ENCODE peak calls at places on chromosomes 1 and 21, in eight cellular contexts. G is GM06990, T is kidney, L is progenitor cell of endocrine pancreas, F is AG04450, R is GM10248, K is DND-41, B is esophagus squamous epithelium. M is an unnamed sample.

GRCh38 chr1:5733596-5733995 is 258.6 kb downstream of the NPHP4 start:
- DNase-seq in F (no peak), K (no peak), G (no peak), R (no peak), L (no peak), B (no peak), T (peak), M (no peak)

GRCh38 chr21:44871576-44872265 is 1.8 kb downstream of the PTTG1IP start:
- DNase-seq in B (no peak), R (no peak), T (peak), F (no peak), G (no peak), K (no peak), L (no peak), M (no peak)

GRCh38 chr1:198660341-198661056 is 21.7 kb downstream of the PTPRC start:
- DNase-seq in K (no peak), G (peak), R (no peak), L (no peak), B (no peak), T (no peak), F (no peak), M (peak)

GRCh38 chr1:94209425-94209824 is 28.0 kb downstream of the ARHGAP29 start:
- DNase-seq in G (no peak), T (no peak), L (no peak), B (no peak), R (no peak), K (no peak), F (no peak), M (no peak)

GRCh38 chr1:152190589-152190988 is 31.6 kb upstream of the RPTN start:
- DNase-seq in B (no peak), L (no peak), G (no peak), K (no peak), R (no peak), F (no peak), T (no peak), M (no peak)

GRCh38 chr21:28229811-28230210 is 762.9 kb downstream of the LTN1 start:
- DNase-seq in L (no peak), K (no peak), G (no peak), B (no peak), T (no peak), F (no peak), R (no peak), M (no peak)

GRCh38 chr1:109056064-109056463 is 14.2 kb upstream of the WDR47 start:
- DNase-seq in R (no peak), T (no peak), B (no peak), L (no peak), G (no peak), K (no peak), F (no peak), M (no peak)

GRCh38 chr1:161420763-161421455 is 53.2 kb upstream of the CFAP126 start:
- DNase-seq in F (no peak), R (no peak), L (no peak), T (no peak), B (no peak), G (no peak), K (no peak), M (no peak)

GRCh38 chr1:223742861-223743517 is 30.6 kb downstream of the CAPN2 start:
- DNase-seq in R (no peak), T (no peak), B (no peak), K (no peak), L (no peak), F (no peak), G (no peak), M (no peak)

GRCh38 chr1:54407201-54407956 is 1.2 kb upstream of the SSBP3 start:
- DNase-seq in R (peak), G (peak), B (peak), L (peak), F (peak), T (peak), K (peak), M (peak)

GRCh38 chr1:228935855-228936727 is 200.8 kb downstream of the RHOU start:
- DNase-seq in R (no peak), K (peak), L (no peak), T (no peak), B (no peak), G (no peak), F (no peak), M (peak)

GRCh38 chr1:107879338-107879737 is 85.6 kb downstream of the VAV3 start:
- DNase-seq in K (no peak), T (no peak), F (no peak), G (no peak), B (no peak), R (no peak), L (no peak), M (no peak)

GRCh38 chr1:185448591-185449186 is 131.6 kb upstream of the IVNS1ABP start:
- DNase-seq in L (no peak), R (no peak), F (no peak), G (no peak), T (no peak), B (no peak), K (no peak), M (no peak)

GRCh38 chr1:24894002-24894401 is 36.1 kb downstream of the RUNX3 start:
- DNase-seq in G (no peak), T (no peak), F (no peak), K (no peak), B (no peak), L (no peak), R (peak), M (no peak)

GRCh38 chr1:17141441-17142197 is 22.4 kb upstream of the PADI2 start:
- DNase-seq in F (no peak), K (no peak), G (peak), R (no peak), T (no peak), L (no peak), B (no peak), M (no peak)

GRCh38 chr21:45286671-45287437 is 841 bp downstream of the POFUT2 start:
- DNase-seq in B (no peak), F (no peak), R (no peak), G (no peak), T (peak), L (no peak), K (no peak), M (no peak)

GRCh38 chr1:62429581-62429980 is 7.3 kb upstream of the USP1 start:
- DNase-seq in T (no peak), K (no peak), L (no peak), R (no peak), F (no peak), G (no peak), B (no peak), M (no peak)

GRCh38 chr1:73452522-73452921 is 745.5 kb downstream of the LRRIQ3 start:
- DNase-seq in R (no peak), L (no peak), B (no peak), K (no peak), G (no peak), T (no peak), F (no peak), M (no peak)

GRCh38 chr1:41431490-41432350 is 52.8 kb downstream of the EDN2 start:
- DNase-seq in R (no peak), T (peak), L (no peak), F (no peak), G (no peak), K (no peak), B (no peak), M (no peak)

GRCh38 chr1:22941257-22941656 is 31.4 kb downstream of the LACTBL1 start:
- DNase-seq in K (no peak), B (no peak), L (no peak), R (no peak), T (no peak), G (no peak), F (no peak), M (no peak)

GRCh38 chr1:194366705-194367104 is 1180.3 kb upstream of the B3GALT2 start:
- DNase-seq in B (no peak), L (no peak), R (no peak), T (no peak), G (no peak), F (no peak), K (no peak), M (no peak)

GRCh38 chr1:20281801-20282200 is 8.9 kb upstream of the VWA5B1 start:
- DNase-seq in K (no peak), R (no peak), G (no peak), L (no peak), B (no peak), T (no peak), F (no peak), M (no peak)

GRCh38 chr1:225822655-225823403 is 12.9 kb downstream of the EPHX1 start:
- DNase-seq in F (no peak), L (no peak), R (no peak), T (peak), B (no peak), G (no peak), K (no peak), M (no peak)

GRCh38 chr1:57124768-57125446 is 159.1 kb upstream of the C8B start:
- DNase-seq in R (no peak), K (no peak), G (peak), L (no peak), B (no peak), T (no peak), F (no peak), M (no peak)

GRCh38 chr1:30812093-30812492 is 54.5 kb upstream of the LAPTM5 start:
- DNase-seq in G (no peak), L (no peak), B (no peak), T (no peak), R (no peak), F (no peak), K (no peak), M (no peak)

GRCh38 chr1:91604632-91605031 is 104.0 kb downstream of the CDC7 start:
- DNase-seq in R (no peak), F (peak), T (no peak), B (no peak), G (no peak), K (no peak), L (no peak), M (no peak)

GRCh38 chr1:32345289-32345827 is 9.3 kb upstream of the MARCKSL1 start:
- DNase-seq in K (no peak), F (no peak), L (no peak), T (no peak), B (no peak), G (no peak), R (no peak), M (no peak)

GRCh38 chr21:41875086-41875485 is 4.1 kb downstream of the PRDM15 start:
- DNase-seq in G (no peak), R (no peak), L (no peak), F (no peak), K (no peak), T (no peak), B (no peak), M (no peak)

GRCh38 chr21:44527983-44528633 is 11.9 kb downstream of the KRTAP10-1 start:
- DNase-seq in K (no peak), R (no peak), B (no peak), L (no peak), T (peak), G (no peak), F (no peak), M (no peak)

GRCh38 chr1:184350573-184350972 is 36.3 kb upstream of the C1orf21 start:
- DNase-seq in R (no peak), G (no peak), B (no peak), K (no peak), F (no peak), T (no peak), L (no peak), M (no peak)

DNA sequence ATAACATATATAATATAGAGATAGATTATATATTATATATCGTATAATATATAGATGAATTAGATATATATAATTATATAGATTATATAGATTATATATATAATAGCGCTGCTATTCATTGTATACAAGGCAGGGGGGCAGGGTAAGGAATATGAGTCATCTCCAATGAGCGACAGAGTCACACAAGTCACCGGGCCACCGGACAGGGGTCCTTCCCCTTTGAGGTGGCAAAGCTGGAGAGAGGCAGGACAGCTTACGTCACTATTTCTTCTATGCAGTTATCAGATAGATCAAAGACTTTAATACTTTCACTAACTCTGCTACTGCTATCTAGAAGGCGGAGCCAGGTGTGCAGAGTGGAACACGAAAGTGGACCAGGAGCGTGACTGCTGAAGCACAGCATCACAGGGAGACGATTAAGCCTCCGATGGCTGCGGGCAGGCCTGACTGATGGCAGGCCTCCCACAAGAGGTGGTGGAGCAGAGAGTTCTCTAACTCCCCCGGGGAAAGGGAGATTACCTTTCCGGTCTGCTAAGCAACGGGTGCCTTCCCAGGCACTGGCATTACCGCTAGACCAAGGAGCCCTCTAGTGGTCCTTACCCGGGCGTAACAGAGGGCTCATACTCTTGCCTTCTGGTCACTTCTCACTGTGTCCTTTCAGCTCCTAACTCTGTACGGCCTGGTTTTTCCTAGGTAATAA is 2154.7 kb downstream of the MRPL39 start:
- DNase-seq in R (no peak), G (no peak), B (no peak), T (peak), F (no peak), L (peak), K (no peak), M (peak)
- TF ChIP-seq CTCF in R (peak), G (no peak), B (no peak), T (peak), F (no peak), L (peak), K (no peak), M (no peak)

GRCh38 chr1:39711359-39712340 is 20.4 kb upstream of the HPCAL4 start:
- DNase-seq in R (no peak), G (no peak), K (no peak), B (no peak), T (no peak), F (no peak), L (no peak), M (no peak)
- TF ChIP-seq CTCF in R (no peak), G (peak), K (no peak), B (no peak), T (no peak), F (no peak), L (no peak), M (no peak)

GRCh38 chr1:219215477-219215876 is 41.8 kb downstream of the LYPLAL1 start:
- DNase-seq in R (no peak), T (no peak), K (no peak), F (no peak), L (no peak), B (no peak), G (no peak), M (no peak)

GRCh38 chr1:219220945-219221344 is 47.3 kb downstream of the LYPLAL1 start:
- DNase-seq in L (no peak), G (peak), B (no peak), T (no peak), F (no peak), K (no peak), R (peak), M (no peak)
- TF ChIP-seq CTCF in L (no peak), G (peak), B (no peak), T (no peak), F (no peak), K (no peak), R (peak), M (no peak)

GRCh38 chr1:11285883-11286734 is 13.1 kb downstream of the UBIAD1 start:
- DNase-seq in G (no peak), F (no peak), T (no peak), K (no peak), R (no peak), L (no peak), B (no peak), M (no peak)
- TF ChIP-seq CTCF in G (no peak), F (peak), T (peak), K (peak), R (peak), L (peak), B (no peak), M (no peak)

DNA sequence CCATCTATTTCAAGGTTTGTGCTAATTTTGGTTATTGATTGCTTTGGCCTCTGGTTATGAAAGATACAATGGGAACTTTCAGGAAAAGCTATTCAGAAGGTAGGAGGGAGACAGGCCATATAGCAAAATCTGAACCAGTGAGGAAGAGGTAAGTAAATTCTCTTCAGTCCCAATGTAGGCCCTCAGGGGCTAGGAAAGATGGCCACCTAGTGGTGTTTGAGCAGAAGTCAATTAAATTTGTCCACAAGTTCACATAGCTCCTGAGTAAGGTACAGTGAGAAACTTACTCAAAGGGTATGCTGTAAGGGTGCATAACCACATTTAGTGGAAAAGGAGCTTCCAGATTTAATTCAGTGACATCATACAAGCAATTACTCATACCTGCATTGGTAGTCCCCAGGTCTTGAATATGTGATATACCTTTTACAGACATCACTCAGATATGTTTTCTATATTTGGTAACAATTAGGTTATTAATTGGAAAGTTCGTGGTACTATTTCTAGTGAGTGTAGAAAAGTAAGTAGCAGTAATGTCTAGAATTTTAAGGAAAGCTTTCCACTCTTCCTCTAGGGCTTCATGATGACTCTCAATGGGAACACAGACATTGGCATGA is 21.4 kb upstream of the FMO1 start:
- DNase-seq in T (no peak), R (peak), L (no peak), G (no peak), K (peak), B (no peak), F (peak), M (peak)
- TF ChIP-seq CTCF in T (peak), R (peak), L (peak), G (peak), K (peak), B (peak), F (peak), M (peak)

GRCh38 chr1:167219646-167220536 is 795 bp upstream of the POU2F1 start:
- DNase-seq in B (peak), R (peak), F (peak), K (peak), L (peak), G (peak), T (peak), M (peak)
- TF ChIP-seq CTCF in B (no peak), R (no peak), F (no peak), K (peak), L (peak), G (no peak), T (no peak), M (peak)

M was measured in activated CD8-positive, alpha-beta T cell treated with anti-CD3 and anti-CD28 coated beads for 36 hours.